ENCODE peak calls at places on chromosomes 4 and X, in eight cellular contexts. U is thoracic aorta, P is hepatocyte, S is fibroblast of the aortic adventitia, J is mesothelial cell of epicardium, H is right lobe of liver, L is heart right ventricle, K is BE2C. N is an unnamed sample.

GRCh38 chr4:77141964-77142641 is 14.9 kb upstream of the CCNG2 start:
- DNase-seq in U (no peak), P (no peak), S (no peak), J (no peak), H (no peak), L (no peak), K (no peak), N (no peak)

GRCh38 chrX:53481093-53481492 is 46.9 kb upstream of the HSD17B10 start:
- DNase-seq in U (no peak), P (no peak), S (no peak), J (no peak), H (no peak), L (no peak), K (peak), N (no peak)

GRCh38 chrX:13022926-13023325 is 21.5 kb downstream of the FAM9C start:
- DNase-seq in U (no peak), P (no peak), S (no peak), J (no peak), H (no peak), L (no peak), K (no peak), N (no peak)

GRCh38 chr4:183635333-183635732 is 23.7 kb downstream of the RWDD4 start:
- DNase-seq in U (no peak), P (no peak), S (no peak), J (no peak), H (no peak), L (no peak), K (no peak), N (no peak)

GRCh38 chrX:115689931-115690330 is 129.0 kb downstream of the PLS3 start:
- DNase-seq in U (no peak), P (peak), S (peak), J (no peak), H (no peak), L (no peak), K (no peak), N (no peak)

GRCh38 chr4:113961322-113961698 is 18.1 kb downstream of the ARSJ start:
- DNase-seq in U (no peak), P (no peak), S (peak), J (no peak), H (no peak), L (no peak), K (no peak), N (no peak)

GRCh38 chrX:10071451-10072163 is 85.2 kb upstream of the CLCN4 start:
- DNase-seq in U (no peak), P (no peak), S (no peak), J (no peak), H (no peak), L (no peak), K (no peak), N (no peak)

GRCh38 chr4:87985097-87985886 is 9.8 kb downstream of the SPP1 start:
- DNase-seq in U (no peak), P (peak), S (peak), J (no peak), H (peak), L (peak), K (peak), N (no peak)

GRCh38 chr4:2874861-2875260 is 31.2 kb downstream of the ADD1 start:
- DNase-seq in U (no peak), P (no peak), S (no peak), J (no peak), H (no peak), L (no peak), K (no peak), N (no peak)

GRCh38 chr4:101400096-101400495 is 52.8 kb upstream of the PPP3CA start:
- DNase-seq in U (no peak), P (no peak), S (peak), J (no peak), H (no peak), L (no peak), K (no peak), N (no peak)

GRCh38 chrX:19638968-19639539 is 123.7 kb upstream of the MAP3K15 start:
- DNase-seq in U (no peak), P (no peak), S (no peak), J (no peak), H (no peak), L (no peak), K (no peak), N (no peak)
- TF ChIP-seq CTCF in U (no peak), P (no peak), S (no peak), J (no peak), H (no peak), L (no peak), K (no peak), N (no peak)

DNA sequence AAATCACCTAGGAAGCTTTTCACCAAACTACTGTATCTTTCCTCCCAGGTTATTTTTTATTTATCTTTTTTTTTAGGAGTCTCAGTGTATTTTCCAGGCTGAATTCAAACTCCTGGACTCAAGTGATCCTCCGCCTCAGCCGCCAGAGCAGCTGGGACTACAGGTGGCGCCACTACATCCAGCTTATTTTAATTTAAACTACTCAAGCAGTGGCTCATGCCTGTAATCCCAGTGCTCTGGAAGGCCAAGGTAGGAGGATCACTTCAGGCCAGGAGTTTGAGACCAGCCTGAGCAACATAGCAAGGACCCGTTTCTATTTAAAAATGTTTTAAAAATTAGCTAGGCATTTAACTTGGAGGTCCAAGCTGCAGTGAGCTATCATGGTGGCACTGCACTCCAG is 37.8 kb downstream of the LEF1 start:
- DNase-seq in U (no peak), P (no peak), S (no peak), J (no peak), H (no peak), L (no peak), K (no peak), N (no peak)
- TF ChIP-seq CTCF in U (no peak), P (no peak), S (peak), J (no peak), H (no peak), L (no peak), K (peak), N (no peak)

GRCh38 chr4:62077406-62077805 is 877.3 kb downstream of the ADGRL3 start:
- DNase-seq in U (no peak), P (no peak), S (no peak), J (no peak), H (no peak), L (no peak), K (no peak), N (no peak)
- TF ChIP-seq CTCF in U (no peak), P (no peak), S (no peak), J (no peak), H (no peak), L (no peak), K (no peak), N (no peak)

DNA sequence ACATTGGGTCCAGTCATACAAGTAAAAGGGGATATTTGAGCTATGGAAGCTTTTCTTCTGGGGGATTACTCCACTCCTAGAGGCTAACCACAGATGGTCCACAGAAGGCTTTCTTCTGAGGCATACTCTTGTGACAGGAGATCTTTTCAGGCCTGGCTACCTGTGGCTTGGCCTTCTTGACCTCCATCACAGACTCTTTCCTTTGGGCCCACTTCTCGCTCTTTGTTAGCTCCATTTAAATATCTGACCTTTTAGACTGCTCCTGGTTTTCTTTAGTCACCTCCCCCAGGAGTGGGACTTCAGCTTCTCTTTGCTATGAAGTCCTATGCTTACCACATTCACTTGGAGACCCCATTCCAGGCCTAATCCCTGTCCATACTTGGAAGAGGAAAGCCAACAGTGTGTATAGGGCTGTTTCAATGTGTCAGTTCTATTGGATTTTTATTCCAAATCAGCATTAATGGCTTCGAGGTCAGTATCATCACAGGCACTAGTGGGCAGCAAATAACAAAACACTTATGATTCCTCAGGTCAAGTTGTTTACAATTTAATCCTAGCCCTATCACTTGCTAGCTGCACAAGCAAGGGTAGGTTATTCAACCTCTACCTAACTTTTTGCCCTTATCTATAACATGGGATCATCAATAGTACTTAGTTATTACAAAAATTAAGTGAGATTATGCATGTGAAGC is 26.3 kb downstream of the GPC3 start:
- DNase-seq in U (no peak), P (no peak), S (no peak), J (no peak), H (no peak), L (no peak), K (no peak), N (no peak)
- TF ChIP-seq CTCF in U (no peak), P (no peak), S (no peak), J (no peak), H (peak), L (peak), K (no peak), N (no peak)

GRCh38 chrX:42832764-42833549 is 55.0 kb upstream of the PPP1R2C start:
- DNase-seq in U (no peak), P (peak), S (no peak), J (no peak), H (no peak), L (no peak), K (no peak), N (no peak)
- TF ChIP-seq CTCF in U (no peak), P (no peak), S (no peak), J (no peak), H (no peak), L (no peak), K (no peak), N (no peak)

GRCh38 chr4:89707467-89707866 is 129.5 kb downstream of the SNCA start:
- DNase-seq in U (no peak), P (no peak), S (no peak), J (no peak), H (no peak), L (no peak), K (no peak), N (no peak)
- TF ChIP-seq CTCF in U (no peak), P (no peak), S (no peak), J (no peak), H (no peak), L (no peak), K (no peak), N (no peak)

DNA sequence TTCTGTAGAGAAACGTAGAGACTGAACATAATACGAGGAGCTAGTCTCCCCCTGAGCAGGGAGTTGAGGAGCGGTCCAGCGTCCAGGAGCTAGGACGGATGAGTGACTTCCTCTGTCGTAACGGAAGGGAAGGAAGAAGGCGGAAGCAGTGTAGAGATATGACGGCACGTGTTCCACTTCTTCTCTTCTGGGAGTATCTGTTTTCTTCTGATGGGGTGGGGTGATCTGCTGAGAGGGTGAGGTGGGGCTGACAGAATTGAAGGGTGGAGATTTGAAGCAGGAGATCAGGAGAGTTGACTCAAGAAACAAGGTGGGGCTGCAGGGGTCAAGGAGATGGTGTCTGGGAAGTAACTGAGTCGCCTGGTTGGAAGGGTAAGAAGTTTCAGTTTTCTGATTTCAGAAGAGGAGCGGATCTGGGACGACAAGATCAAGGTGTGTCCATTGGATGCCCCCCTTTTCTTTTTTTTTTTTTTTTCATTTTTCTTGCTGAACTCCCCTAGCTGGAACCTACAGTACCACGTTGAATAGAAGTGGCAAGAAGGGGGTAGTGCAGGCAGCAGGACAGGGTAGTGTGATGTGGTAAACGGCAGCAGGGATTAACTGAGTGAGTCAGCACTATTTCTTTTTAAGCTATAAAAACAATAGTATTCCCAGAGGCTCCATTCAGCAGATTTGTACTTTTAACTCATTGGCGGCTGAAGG is 50.7 kb upstream of the SETD7 start:
- DNase-seq in U (no peak), P (no peak), S (peak), J (no peak), H (no peak), L (no peak), K (no peak), N (no peak)
- TF ChIP-seq CTCF in U (peak), P (no peak), S (peak), J (no peak), H (no peak), L (no peak), K (no peak), N (no peak)

DNA sequence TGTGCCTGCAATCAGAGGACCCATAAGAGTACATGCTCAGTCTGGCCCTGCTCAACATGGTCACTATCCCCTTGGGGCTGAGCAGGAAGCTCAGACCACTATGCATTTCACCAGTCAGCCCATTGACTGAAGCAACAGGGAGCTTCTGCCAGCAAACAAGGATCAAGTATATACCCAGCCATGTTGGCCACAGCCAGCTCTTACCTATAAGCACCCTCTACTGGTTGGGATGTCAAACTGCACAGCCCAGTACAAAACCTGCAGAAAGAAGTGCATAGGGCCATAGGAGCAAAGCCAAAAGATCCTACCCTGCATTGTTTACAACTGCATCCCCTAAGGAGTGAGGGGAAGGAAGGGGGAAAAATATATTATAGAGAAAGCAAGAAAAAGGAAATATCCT is 214.4 kb upstream of the CPEB2 start:
- DNase-seq in U (no peak), P (peak), S (peak), J (no peak), H (no peak), L (no peak), K (peak), N (no peak)
- TF ChIP-seq CTCF in U (no peak), P (peak), S (peak), J (no peak), H (peak), L (peak), K (peak), N (peak)

N was measured in progenitor cell of endocrine pancreas.